ENCODE peak calls at places on chromosomes 1 and 21, in nine cellular contexts. J is fibroblast of mammary gland, Y is AG10803, K is cardiac fibroblast, Z is mammary epithelial cell, R is upper lobe of right lung, X is neuronal stem cell, Q is fibroblast of lung, M is WERI-Rb-1. A is an unnamed sample.

GRCh38 chr1:243745361-243745760 is 104.7 kb downstream of the AKT3 start:
- DNase-seq in J (peak), Y (peak), K (peak), Z (peak), R (no peak), X (no peak), Q (peak), M (no peak), A (peak)

GRCh38 chr1:113286156-113286555 is 104.2 kb upstream of the MAGI3 start:
- DNase-seq in J (no peak), Y (no peak), K (no peak), Z (no peak), R (no peak), X (no peak), Q (no peak), M (no peak), A (no peak)

GRCh38 chr1:168368131-168368530 is 87.5 kb downstream of the TBX19 start:
- DNase-seq in J (no peak), Y (no peak), K (no peak), Z (peak), R (no peak), X (no peak), Q (no peak), M (no peak), A (no peak)

GRCh38 chr1:2556277-2557145 is at the start of gene TNFRSF14:
- DNase-seq in J (peak), Y (peak), K (peak), Z (peak), R (peak), X (no peak), Q (peak), M (no peak), A (peak)

GRCh38 chr1:229253170-229253974 is 17.5 kb upstream of the RAB4A start:
- DNase-seq in J (peak), Y (peak), K (peak), Z (peak), R (no peak), X (no peak), Q (no peak), M (no peak), A (peak)

GRCh38 chr1:40094481-40095110 is 2.5 kb downstream of the PPT1 start:
- DNase-seq in J (no peak), Y (no peak), K (no peak), Z (no peak), R (no peak), X (no peak), Q (no peak), M (no peak), A (no peak)

GRCh38 chr1:185917646-185918045 is 183.5 kb downstream of the HMCN1 start:
- DNase-seq in J (peak), Y (peak), K (peak), Z (peak), R (no peak), X (peak), Q (peak), M (no peak), A (peak)

GRCh38 chr1:94739521-94740061 is 80.6 kb upstream of the SLC44A3 start:
- DNase-seq in J (peak), Y (peak), K (peak), Z (peak), R (no peak), X (no peak), Q (peak), M (no peak), A (peak)

GRCh38 chr1:1528639-1529267 is 11.7 kb downstream of the TMEM240 start:
- DNase-seq in J (no peak), Y (no peak), K (no peak), Z (no peak), R (no peak), X (no peak), Q (no peak), M (no peak), A (no peak)

GRCh38 chr1:50735443-50735842 is 224.6 kb downstream of the FAF1 start:
- DNase-seq in J (peak), Y (peak), K (peak), Z (no peak), R (no peak), X (no peak), Q (peak), M (no peak), A (peak)

GRCh38 chr1:74835046-74835445 is 102.1 kb downstream of the TYW3 start:
- DNase-seq in J (no peak), Y (no peak), K (no peak), Z (no peak), R (no peak), X (no peak), Q (peak), M (no peak), A (no peak)

GRCh38 chr1:33640114-33640660 is 167.7 kb downstream of the ZSCAN20 start:
- DNase-seq in J (peak), Y (peak), K (peak), Z (no peak), R (no peak), X (no peak), Q (peak), M (no peak), A (no peak)

GRCh38 chr1:228023294-228023639 is 16.5 kb downstream of the WNT3A start:
- DNase-seq in J (no peak), Y (no peak), K (no peak), Z (no peak), R (no peak), X (no peak), Q (no peak), M (no peak), A (no peak)

GRCh38 chr1:164785841-164786534 is 227.0 kb downstream of the PBX1 start:
- DNase-seq in J (no peak), Y (peak), K (peak), Z (peak), R (no peak), X (no peak), Q (no peak), M (peak), A (no peak)

GRCh38 chr1:95532335-95532734 is 298.3 kb downstream of the RWDD3 start:
- DNase-seq in J (no peak), Y (no peak), K (no peak), Z (no peak), R (no peak), X (no peak), Q (no peak), M (peak), A (no peak)

GRCh38 chr1:39386997-39387396 is 104.4 kb upstream of the BMP8A start:
- DNase-seq in J (no peak), Y (no peak), K (no peak), Z (no peak), R (no peak), X (no peak), Q (no peak), M (no peak), A (no peak)

GRCh38 chr1:15952317-15953258 is 23.3 kb downstream of the ZBTB17 start:
- DNase-seq in J (peak), Y (peak), K (peak), Z (peak), R (no peak), X (no peak), Q (peak), M (no peak), A (peak)

GRCh38 chr1:66298427-66298826 is 235.5 kb upstream of the SGIP1 start:
- DNase-seq in J (no peak), Y (no peak), K (no peak), Z (no peak), R (peak), X (no peak), Q (no peak), M (no peak), A (no peak)

GRCh38 chr1:66302810-66303209 is 231.1 kb upstream of the SGIP1 start:
- DNase-seq in J (no peak), Y (peak), K (no peak), Z (no peak), R (no peak), X (no peak), Q (no peak), M (no peak), A (no peak)

GRCh38 chr1:66302184-66302742 is 231.7 kb upstream of the SGIP1 start:
- DNase-seq in J (no peak), Y (no peak), K (no peak), Z (no peak), R (no peak), X (no peak), Q (no peak), M (no peak), A (no peak)

GRCh38 chr1:66300280-66300973 is 233.5 kb upstream of the SGIP1 start:
- DNase-seq in J (no peak), Y (peak), K (no peak), Z (no peak), R (no peak), X (no peak), Q (no peak), M (no peak), A (peak)

GRCh38 chr1:66300986-66301451 is 232.9 kb upstream of the SGIP1 start:
- DNase-seq in J (peak), Y (peak), K (peak), Z (no peak), R (no peak), X (no peak), Q (peak), M (no peak), A (peak)
- H3K4me3 ChIP-seq in J (no peak), Y (peak), K (peak), Z (peak), R (peak), X (no peak), Q (no peak), M (no peak), A (no peak)

DNA sequence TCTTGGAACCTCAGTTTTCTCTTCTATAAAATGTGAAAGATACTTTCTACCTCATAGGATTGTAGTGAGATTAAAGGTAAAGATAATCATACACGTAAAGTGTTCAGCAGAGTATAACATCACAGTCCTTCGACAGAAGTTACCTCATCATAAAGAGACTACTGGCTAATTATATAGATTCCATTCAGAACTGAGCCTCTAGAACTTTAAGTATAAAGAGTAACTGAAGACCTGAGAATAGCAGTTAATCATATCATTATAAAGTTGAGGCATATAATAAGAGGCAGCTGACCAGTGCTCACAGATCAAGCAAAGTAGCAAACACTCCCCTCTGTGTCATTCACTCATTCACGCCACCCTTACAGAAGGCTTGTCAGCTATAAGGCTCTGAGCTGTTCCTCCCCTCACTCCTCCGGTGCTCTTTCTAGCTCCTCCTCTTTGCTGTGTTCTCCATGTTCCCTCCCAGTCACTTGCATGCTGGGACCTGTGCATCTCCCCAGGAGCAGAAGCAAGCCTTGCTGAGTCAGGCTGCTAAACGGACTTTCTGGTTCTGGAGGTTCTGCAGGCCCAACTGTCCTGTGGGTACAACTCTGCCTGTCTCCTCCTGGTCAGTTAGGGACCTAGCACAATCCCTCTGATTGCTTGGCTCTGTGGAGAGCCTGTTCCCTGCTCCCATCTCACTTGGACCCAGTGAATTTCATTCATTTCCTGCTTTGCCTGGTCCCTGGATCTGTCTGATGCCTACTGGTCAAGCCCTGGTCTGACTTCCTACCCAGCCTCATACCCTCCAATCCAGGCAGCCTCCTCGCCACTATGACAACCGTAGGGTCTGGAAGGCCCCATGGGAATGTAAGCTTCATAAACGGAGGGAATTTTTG is 28.3 kb upstream of the LY9 start:
- DNase-seq in J (no peak), Y (no peak), K (no peak), Z (peak), R (no peak), X (no peak), Q (no peak), M (no peak), A (no peak)
- H3K4me3 ChIP-seq in J (no peak), Y (no peak), K (no peak), Z (no peak), R (no peak), X (no peak), Q (no peak), M (no peak), A (no peak)

DNA sequence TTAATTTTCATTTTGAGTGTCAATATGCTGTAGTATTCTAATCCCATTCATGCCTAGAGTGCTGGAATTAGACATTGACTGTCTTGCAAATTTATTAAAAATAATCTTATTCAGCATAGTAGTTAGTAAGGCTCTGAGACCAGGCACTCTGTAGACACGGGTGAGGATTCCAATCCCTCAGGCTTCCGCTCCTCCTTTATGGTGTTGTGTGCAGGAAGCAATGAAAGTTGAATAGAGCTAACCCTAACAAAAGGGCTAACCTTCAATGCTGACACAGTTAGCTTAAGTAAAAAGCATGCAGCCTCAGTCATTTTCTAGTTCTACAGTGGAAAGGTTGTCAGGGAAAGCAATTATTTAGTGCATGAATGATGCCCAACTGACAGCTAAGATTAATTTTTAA is 199.6 kb upstream of the SGIP1 start:
- DNase-seq in J (no peak), Y (no peak), K (no peak), Z (no peak), R (no peak), X (no peak), Q (no peak), M (no peak), A (no peak)
- H3K4me3 ChIP-seq in J (no peak), Y (peak), K (peak), Z (no peak), R (peak), X (peak), Q (no peak), M (no peak), A (peak)

DNA sequence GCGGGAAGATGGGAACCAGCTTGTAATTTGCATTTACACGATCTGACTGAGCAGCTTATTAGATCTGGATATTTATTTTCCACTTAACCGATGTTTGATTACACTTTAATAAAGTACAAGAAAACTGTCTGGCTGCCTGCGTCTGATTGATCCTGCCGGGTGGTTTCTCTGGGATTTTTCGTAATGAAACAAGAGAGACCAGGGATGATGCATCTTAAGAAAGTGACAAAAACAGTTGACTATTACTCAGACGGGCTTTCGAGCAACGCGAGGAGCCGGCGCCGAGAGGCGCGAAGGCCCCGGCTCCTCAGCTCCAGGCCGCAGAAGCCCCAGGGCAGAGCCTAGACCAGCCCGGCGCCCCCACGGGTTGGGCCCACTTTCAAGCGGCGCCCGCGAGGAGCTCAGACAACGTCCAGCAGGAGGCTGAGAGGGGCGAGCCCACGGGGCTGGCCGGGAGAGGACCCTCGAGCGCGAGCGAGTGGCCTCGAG is 118.1 kb upstream of the BARHL2 start:
- DNase-seq in J (no peak), Y (peak), K (no peak), Z (no peak), R (no peak), X (no peak), Q (no peak), M (no peak), A (no peak)
- H3K4me3 ChIP-seq in J (no peak), Y (no peak), K (no peak), Z (no peak), R (peak), X (no peak), Q (no peak), M (no peak), A (no peak)

GRCh38 chr21:39016740-39017315 is 166.4 kb downstream of the PSMG1 start:
- DNase-seq in J (peak), Y (peak), K (no peak), Z (no peak), R (no peak), X (no peak), Q (no peak), M (no peak), A (peak)
- H3K4me3 ChIP-seq in J (no peak), Y (no peak), K (no peak), Z (no peak), R (no peak), X (no peak), Q (no peak), M (no peak), A (no peak)

GRCh38 chr1:177164380-177165068 is at the start of gene ASTN1:
- DNase-seq in J (no peak), Y (no peak), K (no peak), Z (no peak), R (no peak), X (peak), Q (no peak), M (peak), A (peak)
- H3K4me3 ChIP-seq in J (peak), Y (peak), K (no peak), Z (peak), R (peak), X (peak), Q (peak), M (peak), A (peak)

GRCh38 chr1:153566414-153567371 is 1.0 kb upstream of the S100A2 start:
- DNase-seq in J (peak), Y (peak), K (peak), Z (peak), R (peak), X (peak), Q (peak), M (peak), A (peak)

GRCh38 chr1:153567621-153568366 is 2.1 kb upstream of the S100A2 start:
- DNase-seq in J (peak), Y (peak), K (no peak), Z (peak), R (peak), X (no peak), Q (peak), M (peak), A (no peak)

GRCh38 chr1:153563339-153563952 is 2.2 kb downstream of the S100A2 start:
- DNase-seq in J (no peak), Y (no peak), K (no peak), Z (no peak), R (peak), X (no peak), Q (no peak), M (peak), A (no peak)

GRCh38 chr1:153563991-153564390 is 1.7 kb downstream of the S100A2 start:
- DNase-seq in J (no peak), Y (no peak), K (no peak), Z (no peak), R (peak), X (no peak), Q (no peak), M (no peak), A (no peak)

DNA sequence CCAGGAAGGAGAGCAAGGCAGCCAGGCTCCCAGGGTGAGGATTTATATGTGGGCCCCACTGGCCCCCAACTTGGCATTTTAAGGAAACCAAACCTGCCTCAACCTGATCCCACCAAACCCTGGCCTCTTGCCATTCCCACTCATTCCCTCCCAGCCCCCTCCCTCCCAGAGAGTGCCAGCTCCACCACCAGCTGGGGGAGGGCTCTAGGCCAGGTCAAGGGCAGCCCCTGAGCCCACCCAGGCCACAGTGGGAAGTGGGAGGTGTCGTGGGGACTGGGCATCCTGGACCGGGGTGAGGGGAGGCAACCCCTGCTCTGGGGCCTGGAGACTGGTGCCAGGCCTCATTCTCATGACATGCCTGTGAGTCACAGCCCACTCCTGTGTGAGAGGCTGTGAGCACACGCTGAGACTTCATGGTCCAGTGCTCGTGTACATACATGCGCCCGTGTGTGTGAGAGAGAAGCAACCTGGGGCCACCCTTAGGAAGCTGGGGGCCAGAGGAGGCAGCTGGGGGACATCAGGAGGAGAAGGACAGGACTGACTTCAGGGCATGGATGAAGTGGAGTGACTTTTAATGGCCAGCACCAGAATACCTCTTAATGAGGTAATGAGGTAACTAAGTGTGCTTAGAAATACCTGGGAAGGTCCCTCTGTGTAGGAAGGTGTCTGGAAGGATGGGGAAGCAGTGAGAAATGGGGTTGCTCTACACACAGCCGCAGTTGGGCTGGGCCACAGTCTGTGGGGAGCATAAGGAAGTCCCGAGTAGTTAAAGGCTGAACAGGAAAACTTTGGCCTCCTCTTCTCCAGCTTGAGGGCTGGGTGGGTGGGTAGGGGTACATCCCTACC is at the start of gene S100A2:
- DNase-seq in J (peak), Y (peak), K (peak), Z (peak), R (peak), X (no peak), Q (peak), M (peak), A (peak)
- H3K4me3 ChIP-seq in J (no peak), Y (peak), K (peak), Z (peak), R (no peak), X (no peak), Q (no peak), M (no peak), A (no peak)

DNA sequence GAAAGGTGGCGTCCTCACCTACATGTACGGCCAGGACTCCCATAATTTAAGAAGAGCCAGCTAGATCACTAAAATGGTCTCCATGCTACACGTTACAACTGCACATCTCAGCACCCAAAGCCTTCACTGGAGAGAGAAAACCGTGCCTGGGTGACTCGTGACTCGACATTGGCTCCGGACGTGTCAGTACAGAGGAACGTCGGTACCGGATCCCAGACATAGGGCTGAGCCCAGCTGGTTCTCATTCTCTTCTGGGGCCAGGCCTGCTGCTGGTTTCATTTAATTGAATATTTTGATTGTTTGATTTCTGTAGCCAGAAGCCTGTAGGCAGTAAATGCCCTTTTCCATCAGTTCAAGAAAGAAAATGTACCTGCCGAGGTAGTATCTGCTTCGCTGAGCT is 93.1 kb downstream of the HHIPL2 start:
- DNase-seq in J (peak), Y (peak), K (no peak), Z (no peak), R (no peak), X (no peak), Q (no peak), M (no peak), A (peak)
- H3K4me3 ChIP-seq in J (no peak), Y (peak), K (no peak), Z (no peak), R (no peak), X (no peak), Q (peak), M (no peak), A (peak)

A was measured in foreskin fibroblast.